ENCODE peak calls at places on chromosome X, in six cellular contexts. N, A, S, X, R and K are unnamed samples.

GRCh38 chrX:107000013-107000515 is at the start of gene MORC4:
- DNase-seq in A (peak), S (peak), R (no peak), N (peak), X (peak), K (peak)

GRCh38 chrX:20743054-20743453 is 476.3 kb upstream of the RPS6KA3 start:
- DNase-seq in A (no peak), R (peak), X (no peak), S (no peak), N (no peak), K (peak)

GRCh38 chrX:138057883-138058282 is 492.0 kb downstream of the ZIC3 start:
- DNase-seq in N (no peak), X (no peak), A (no peak), S (no peak), R (no peak), K (no peak)

GRCh38 chrX:103519389-103519788 is at the start of gene RAB40A:
- DNase-seq in S (no peak), A (no peak), R (no peak), X (no peak), N (no peak), K (no peak)

GRCh38 chrX:119343856-119344255 is 55.3 kb upstream of the SLC25A43 start:
- DNase-seq in N (no peak), R (no peak), X (peak), A (no peak), S (no peak), K (no peak)

GRCh38 chrX:11787564-11787963 is 29.5 kb downstream of the MSL3 start:
- DNase-seq in N (peak), A (peak), X (peak), R (peak), S (peak), K (peak)

GRCh38 chrX:2766921-2767320 is 15.1 kb downstream of the XG start:
- DNase-seq in N (no peak), R (no peak), X (no peak), A (no peak), S (no peak), K (no peak)

GRCh38 chrX:46436744-46437143 is 108.5 kb downstream of the ZNF674 start:
- DNase-seq in S (no peak), A (no peak), X (no peak), R (no peak), N (no peak), K (no peak)

GRCh38 chrX:48492293-48492910 is 16.4 kb upstream of the PORCN start:
- DNase-seq in X (no peak), A (peak), R (peak), N (no peak), S (no peak), K (no peak)

GRCh38 chrX:2284601-2285000 is 216.2 kb downstream of the DHRSX start:
- DNase-seq in S (no peak), X (no peak), R (no peak), A (no peak), N (no peak), K (no peak)

GRCh38 chrX:97315939-97316338 is 432.2 kb downstream of the RPA4 start:
- DNase-seq in X (no peak), R (no peak), N (no peak), S (peak), A (no peak), K (no peak)

GRCh38 chrX:94058728-94059382 is 384.8 kb downstream of the FAM133A start:
- DNase-seq in X (peak), S (peak), R (peak), N (no peak), A (peak), K (no peak)

GRCh38 chrX:152850465-152850864 is 19.6 kb downstream of the NSDHL start:
- DNase-seq in S (no peak), X (no peak), R (no peak), N (no peak), A (no peak), K (no peak)

GRCh38 chrX:24259544-24260240 is 54.2 kb downstream of the SUPT20HL2 start:
- DNase-seq in X (peak), N (peak), A (peak), S (peak), R (peak), K (peak)

GRCh38 chrX:18855919-18856644 is 127.8 kb downstream of the PHKA2 start:
- DNase-seq in A (no peak), R (no peak), N (no peak), X (no peak), S (no peak), K (no peak)

GRCh38 chrX:25873196-25873595 is 264.9 kb upstream of the MAGEB18 start:
- DNase-seq in N (no peak), A (peak), R (no peak), S (no peak), X (no peak), K (no peak)

GRCh38 chrX:134764202-134764785 is 106.0 kb upstream of the PLAC1 start:
- DNase-seq in N (peak), S (peak), A (peak), R (peak), X (no peak), K (no peak)

GRCh38 chrX:65690057-65690855 is 22.8 kb downstream of the MSN start:
- DNase-seq in R (no peak), N (no peak), A (peak), S (no peak), X (no peak), K (no peak)

GRCh38 chrX:75957107-75957610 is 172.1 kb upstream of the MAGEE2 start:
- DNase-seq in R (peak), S (no peak), N (no peak), X (no peak), A (no peak), K (no peak)

GRCh38 chrX:133655914-133656265 is 240.6 kb upstream of the GPC4 start:
- DNase-seq in N (no peak), X (no peak), R (no peak), A (no peak), S (no peak), K (no peak)

GRCh38 chrX:11647048-11647650 is 18.6 kb downstream of the ARHGAP6 start:
- DNase-seq in R (no peak), S (no peak), A (no peak), X (no peak), N (no peak), K (no peak)

GRCh38 chrX:12526296-12526695 is 264.9 kb upstream of the PRPS2 start:
- DNase-seq in A (no peak), N (no peak), X (no peak), R (no peak), S (no peak), K (no peak)

GRCh38 chrX:96685205-96686099 is 810 bp downstream of the DIAPH2 start:
- DNase-seq in A (peak), X (peak), N (peak), S (peak), R (peak), K (no peak)

GRCh38 chrX:154534526-154535322 is 11.9 kb downstream of the G6PD start:
- DNase-seq in A (peak), R (peak), N (peak), X (peak), S (peak), K (peak)

GRCh38 chrX:9788908-9789307 is 2.7 kb downstream of the SHROOM2 start:
- DNase-seq in X (no peak), A (peak), N (no peak), R (no peak), S (no peak), K (no peak)

GRCh38 chrX:128816919-128817318 is 706.4 kb downstream of the SMARCA1 start:
- DNase-seq in R (peak), X (no peak), A (no peak), N (no peak), S (peak), K (no peak)

GRCh38 chrX:121010218-121010617 is 24.7 kb upstream of the CT47A1 start:
- DNase-seq in N (no peak), S (no peak), X (no peak), R (no peak), A (no peak), K (no peak)

GRCh38 chrX:65196758-65197371 is 220.6 kb upstream of the ZC4H2 start:
- DNase-seq in R (no peak), X (peak), S (peak), A (no peak), N (no peak), K (no peak)

GRCh38 chrX:9339603-9340569 is 125.0 kb upstream of the TBL1X start:
- DNase-seq in R (no peak), N (peak), A (no peak), X (no peak), S (no peak), K (peak)

GRCh38 chrX:155070663-155070974 is 317 bp downstream of the CMC4 start:
- DNase-seq in N (no peak), R (peak), X (peak), S (peak), A (no peak), K (no peak)

GRCh38 chrX:47831788-47832187 is 4.9 kb upstream of the ZNF81 start:
- DNase-seq in X (peak), R (peak), N (peak), S (peak), A (peak), K (peak)

GRCh38 chrX:37745354-37745753 is 34.5 kb upstream of the CYBB start:
- DNase-seq in A (peak), N (peak), R (peak), S (peak), X (peak), K (peak)

GRCh38 chrX:9770319-9770718 is 4.7 kb upstream of the GPR143 start:
- DNase-seq in S (no peak), X (no peak), A (peak), R (peak), N (no peak), K (no peak)

GRCh38 chrX:44484607-44485146 is 58.0 kb downstream of the FUNDC1 start:
- DNase-seq in A (no peak), X (no peak), N (no peak), R (no peak), S (no peak), K (no peak)

GRCh38 chrX:22116585-22117546 is 84.7 kb downstream of the PHEX start:
- DNase-seq in X (no peak), N (no peak), A (no peak), S (no peak), R (no peak), K (no peak)

GRCh38 chrX:70808942-70809940 is 99.3 kb downstream of the TEX11 start:
- DNase-seq in S (no peak), A (no peak), R (no peak), N (no peak), X (no peak), K (no peak)